ENCODE peak calls at places on chromosomes 3 and 15, in five cellular contexts. D is GM12878, O is NT2/D1, M is HepG2, X is H1. H is an unnamed sample.

GRCh38 chr15:101025896-101026631 is 106.9 kb downstream of the LRRK1 start:
- DNase-seq in D (no peak), O (no peak), M (no peak), X (peak; percentile 34), H (no peak)

GRCh38 chr3:16064660-16065414 is 109.6 kb upstream of the GALNT15 start:
- DNase-seq in D (no peak), O (no peak), M (peak; percentile 12), X (no peak), H (no peak)

GRCh38 chr3:156772588-156773206 is 53.5 kb upstream of the LEKR1 start:
- DNase-seq in D (no peak), O (no peak), M (no peak), X (no peak), H (no peak)

GRCh38 chr15:49823987-49824538 is 203.2 kb downstream of the DTWD1 start:
- DNase-seq in D (no peak), O (no peak), M (no peak), X (no peak), H (no peak)

GRCh38 chr3:10432156-10432845 is 73.1 kb downstream of the ATP2B2 start:
- DNase-seq in D (no peak), O (no peak), M (no peak), X (no peak), H (no peak)

GRCh38 chr15:73244333-73244732 is 124.4 kb downstream of the HCN4 start:
- DNase-seq in D (no peak), O (peak; percentile 35), M (peak; percentile 31), X (peak; percentile 49), H (peak; percentile 24)

GRCh38 chr3:11240496-11240895 is 31.7 kb upstream of the ATG7 start:
- DNase-seq in D (no peak), O (no peak), M (no peak), X (no peak), H (no peak)

GRCh38 chr3:122559906-122560305 is 4.2 kb downstream of the PARP9 start:
- DNase-seq in D (no peak), O (no peak), M (no peak), X (no peak), H (no peak)

GRCh38 chr15:56028430-56028829 is 35.0 kb upstream of the NEDD4 start:
- DNase-seq in D (no peak), O (no peak), M (no peak), X (no peak), H (no peak)

GRCh38 chr3:135840436-135840835 is 125.1 kb upstream of the PPP2R3A start:
- DNase-seq in D (no peak), O (no peak), M (no peak), X (no peak), H (no peak)

GRCh38 chr15:27514526-27514925 is 543.5 kb downstream of the GABRG3 start:
- DNase-seq in D (no peak), O (no peak), M (no peak), X (no peak), H (no peak)

GRCh38 chr3:116614795-116615362 is 94.7 kb upstream of the TUSC7 start:
- DNase-seq in D (no peak), O (peak; percentile 6), M (peak; percentile 5), X (no peak), H (peak; percentile 11)

GRCh38 chr15:42059661-42060476 is 34.5 kb downstream of the PLA2G4D start:
- DNase-seq in D (no peak), O (no peak), M (peak; percentile 28), X (peak; percentile 91), H (peak; percentile 56)

GRCh38 chr3:195556390-195556789 is 13.3 kb upstream of the PPP1R2 start:
- DNase-seq in D (no peak), O (no peak), M (no peak), X (no peak), H (peak; percentile 45)

DNA sequence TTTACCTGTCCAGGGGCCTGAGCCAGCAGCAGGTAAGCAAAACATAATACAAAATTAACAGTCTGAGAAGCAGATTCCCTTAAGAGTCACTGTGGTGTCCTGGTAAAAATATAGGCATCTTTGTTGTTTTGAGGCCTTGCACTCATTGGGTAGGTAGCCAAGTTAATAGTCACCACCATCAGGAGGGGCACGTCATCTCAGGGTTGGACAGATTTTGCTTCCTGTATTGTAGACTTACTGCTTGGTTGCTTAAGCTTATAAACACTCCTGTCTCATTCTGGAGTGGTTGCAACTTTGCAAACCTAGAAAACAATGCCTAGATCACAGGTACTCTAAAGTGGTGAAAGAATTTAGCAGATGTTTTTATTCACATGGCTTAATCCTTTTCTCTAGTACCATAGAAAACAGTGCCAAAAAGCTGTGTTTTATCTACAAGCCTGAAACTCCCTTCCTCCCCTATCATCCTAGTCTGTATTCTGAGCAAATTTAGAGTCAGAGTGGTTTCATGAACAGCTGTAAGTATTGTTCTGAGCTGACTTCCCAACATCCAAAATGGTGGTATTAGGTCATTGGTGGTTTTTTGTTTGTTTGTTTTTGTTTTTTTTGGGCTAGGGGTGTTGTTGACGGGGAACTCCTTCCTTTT is 201.8 kb downstream of the AKAP13 start:
- DNase-seq in D (peak; percentile 34), O (no peak), M (no peak), X (no peak), H (no peak)
- TF ChIP-seq SUZ12 in D (no peak), O (no peak), M (no peak), X (no peak), H (no peak)

DNA sequence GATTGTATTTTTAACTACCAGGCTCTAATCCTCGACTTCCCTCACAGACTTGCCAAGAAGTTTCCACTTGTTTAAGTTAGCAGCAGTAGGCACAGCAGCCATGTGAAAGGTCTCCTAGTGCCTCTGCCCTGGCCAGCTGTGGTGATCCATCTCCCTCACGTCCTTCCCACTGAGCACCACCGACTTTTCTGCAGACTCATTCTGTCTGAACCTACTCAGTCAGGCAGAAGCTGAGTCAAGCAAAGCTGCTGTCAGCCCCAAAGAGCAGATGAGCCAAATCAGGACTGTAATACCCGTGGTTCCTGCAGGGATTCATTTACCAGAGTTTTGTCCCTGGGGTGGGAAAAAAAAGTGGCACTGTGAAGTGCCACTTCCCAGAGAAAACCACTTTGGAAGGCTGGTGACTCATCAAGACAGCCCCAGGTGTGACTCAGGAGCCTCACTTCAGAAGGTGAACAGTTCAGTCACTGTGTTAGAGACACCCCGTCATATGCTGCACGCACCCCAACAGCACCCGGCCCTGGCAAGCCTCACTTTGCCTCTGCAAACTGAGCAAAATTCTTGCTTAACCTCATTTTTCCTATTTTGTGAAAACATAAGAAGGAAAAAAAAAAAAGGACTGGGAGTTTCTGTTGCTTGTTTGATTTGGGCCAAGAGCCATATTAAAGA is 76.0 kb downstream of the WWTR1 start:
- DNase-seq in D (no peak), O (no peak), M (no peak), X (no peak), H (no peak)
- TF ChIP-seq SUZ12 in D (no peak), O (no peak), M (no peak), X (no peak), H (no peak)

GRCh38 chr3:39347586-39347876 is 18.0 kb downstream of the CCR8 start:
- DNase-seq in D (no peak), O (no peak), M (no peak), X (no peak), H (no peak)

GRCh38 chr3:39344746-39345344 is 15.3 kb downstream of the CCR8 start:
- DNase-seq in D (no peak), O (no peak), M (no peak), X (no peak), H (no peak)

GRCh38 chr3:39343760-39344159 is 14.3 kb downstream of the CCR8 start:
- DNase-seq in D (no peak), O (no peak), M (no peak), X (no peak), H (no peak)

GRCh38 chr3:39346785-39347585 is 17.5 kb downstream of the CCR8 start:
- DNase-seq in D (no peak), O (no peak), M (no peak), X (no peak), H (no peak)

GRCh38 chr3:39343076-39343717 is 13.7 kb downstream of the CCR8 start:
- DNase-seq in D (no peak), O (no peak), M (no peak), X (no peak), H (no peak)
- TF ChIP-seq SUZ12 in D (no peak), O (no peak), M (no peak), X (no peak), H (no peak)

GRCh38 chr3:46609944-46610722 is 2.2 kb upstream of the FAM240A start:
- DNase-seq in D (no peak), O (no peak), M (no peak), X (peak; percentile 30), H (no peak)

GRCh38 chr3:46615050-46615449 is 2.7 kb downstream of the FAM240A start:
- DNase-seq in D (no peak), O (no peak), M (no peak), X (peak; percentile 35), H (no peak)

GRCh38 chr3:46609074-46609735 is 3.1 kb upstream of the FAM240A start:
- DNase-seq in D (no peak), O (no peak), M (no peak), X (peak; percentile 36), H (no peak)

GRCh38 chr3:46613313-46614005 is 1.1 kb downstream of the FAM240A start:
- DNase-seq in D (no peak), O (no peak), M (no peak), X (peak; percentile 45), H (no peak)

GRCh38 chr3:46612324-46612723 is at the start of gene FAM240A:
- DNase-seq in D (no peak), O (no peak), M (no peak), X (peak; percentile 39), H (no peak)
- TF ChIP-seq SUZ12 in D (no peak), O (no peak), M (no peak), X (no peak), H (no peak)

H was measured in HEK293T.